ENCODE peak calls at places on chromosomes 6 and 20, in four cellular contexts. B is HepG2, J is H1, N is GM12878. A is an unnamed sample.

GRCh38 chr6:170438402-170438753 is 114.7 kb downstream of the PSMB1 start:
- DNase-seq in B (peak), J (peak), N (no peak), A (peak)

GRCh38 chr6:55913213-55914195 is 38.1 kb upstream of the BMP5 start:
- DNase-seq in B (no peak), J (peak), N (no peak), A (no peak)

GRCh38 chr6:147654103-147654845 is 145.8 kb downstream of the SAMD5 start:
- DNase-seq in B (no peak), J (no peak), N (no peak), A (no peak)

GRCh38 chr20:18712877-18713276 is 100.7 kb upstream of the SCP2D1 start:
- DNase-seq in B (no peak), J (no peak), N (no peak), A (peak)

GRCh38 chr6:139028658-139029469 is at the start of gene ABRACL:
- DNase-seq in B (no peak), J (no peak), N (peak), A (peak)

GRCh38 chr20:46368902-46369268 is 37.5 kb downstream of the ELMO2 start:
- DNase-seq in B (no peak), J (no peak), N (no peak), A (no peak)

GRCh38 chr6:20811112-20811746 is 277.0 kb downstream of the CDKAL1 start:
- DNase-seq in B (no peak), J (peak), N (no peak), A (no peak)

GRCh38 chr20:50360218-50360672 is 149.9 kb upstream of the PTPN1 start:
- DNase-seq in B (no peak), J (no peak), N (no peak), A (no peak)

GRCh38 chr6:103797738-103798137 is 1062.0 kb downstream of the HACE1 start:
- DNase-seq in B (no peak), J (no peak), N (no peak), A (no peak)

GRCh38 chr6:105740946-105741605 is 338.2 kb upstream of the PREP start:
- DNase-seq in B (no peak), J (no peak), N (no peak), A (no peak)

GRCh38 chr20:63652192-63652980 is 838 bp downstream of the STMN3 start:
- DNase-seq in B (peak), J (no peak), N (no peak), A (peak)

GRCh38 chr6:24458134-24458533 is 31.2 kb downstream of the GPLD1 start:
- DNase-seq in B (no peak), J (no peak), N (no peak), A (no peak)

GRCh38 chr6:134676307-134677281 is 273.3 kb downstream of the ALDH8A1 start:
- DNase-seq in B (no peak), J (no peak), N (no peak), A (no peak)

GRCh38 chr6:123962508-123962907 is 158.8 kb downstream of the NKAIN2 start:
- DNase-seq in B (peak), J (no peak), N (no peak), A (no peak)

GRCh38 chr20:1874534-1875168 is 20.6 kb upstream of the SIRPA start:
- DNase-seq in B (peak), J (no peak), N (no peak), A (no peak)

GRCh38 chr6:87791982-87792381 is 89.9 kb upstream of the AKIRIN2 start:
- DNase-seq in B (no peak), J (no peak), N (no peak), A (no peak)

GRCh38 chr6:25404094-25404493 is 124.9 kb downstream of the CARMIL1 start:
- DNase-seq in B (no peak), J (no peak), N (no peak), A (no peak)

GRCh38 chr20:62786100-62786499 is 10.2 kb upstream of the MRGBP start:
- DNase-seq in B (no peak), J (no peak), N (no peak), A (no peak)

GRCh38 chr6:136235233-136235564 is 14.9 kb downstream of the MTFR2 start:
- DNase-seq in B (peak), J (no peak), N (no peak), A (no peak)

GRCh38 chr6:138278326-138278725 is 60.0 kb upstream of the PBOV1 start:
- DNase-seq in B (peak), J (no peak), N (no peak), A (no peak)

GRCh38 chr20:3812975-3813599 is 7.3 kb upstream of the AP5S1 start:
- DNase-seq in B (no peak), J (no peak), N (no peak), A (no peak)

DNA sequence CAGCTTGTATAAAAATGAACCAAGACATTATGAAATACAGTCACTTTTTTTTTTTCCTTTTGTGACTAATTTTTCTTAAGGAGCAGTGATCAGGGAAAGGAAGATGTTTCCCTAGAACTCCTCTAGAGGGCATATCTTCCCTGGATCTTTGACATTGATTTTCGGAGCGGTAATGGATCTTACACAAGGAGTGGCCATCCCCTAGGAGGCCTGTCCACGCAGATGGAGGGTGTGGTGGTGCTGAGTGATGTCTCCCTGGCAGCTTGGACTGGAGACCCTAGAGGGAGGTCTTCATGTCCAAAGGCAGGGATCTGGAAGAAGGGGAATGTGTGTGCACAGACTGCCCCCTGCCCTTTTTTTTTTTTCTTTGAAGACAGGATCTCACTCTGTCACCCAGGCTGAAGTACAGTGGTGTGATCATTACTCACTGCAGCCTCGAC is 7.0 kb upstream of the KIFC1 start:
- DNase-seq in B (no peak), J (no peak), N (no peak), A (no peak)
- TF ChIP-seq TCF12 in B (no peak), J (no peak), N (no peak), A (no peak)

DNA sequence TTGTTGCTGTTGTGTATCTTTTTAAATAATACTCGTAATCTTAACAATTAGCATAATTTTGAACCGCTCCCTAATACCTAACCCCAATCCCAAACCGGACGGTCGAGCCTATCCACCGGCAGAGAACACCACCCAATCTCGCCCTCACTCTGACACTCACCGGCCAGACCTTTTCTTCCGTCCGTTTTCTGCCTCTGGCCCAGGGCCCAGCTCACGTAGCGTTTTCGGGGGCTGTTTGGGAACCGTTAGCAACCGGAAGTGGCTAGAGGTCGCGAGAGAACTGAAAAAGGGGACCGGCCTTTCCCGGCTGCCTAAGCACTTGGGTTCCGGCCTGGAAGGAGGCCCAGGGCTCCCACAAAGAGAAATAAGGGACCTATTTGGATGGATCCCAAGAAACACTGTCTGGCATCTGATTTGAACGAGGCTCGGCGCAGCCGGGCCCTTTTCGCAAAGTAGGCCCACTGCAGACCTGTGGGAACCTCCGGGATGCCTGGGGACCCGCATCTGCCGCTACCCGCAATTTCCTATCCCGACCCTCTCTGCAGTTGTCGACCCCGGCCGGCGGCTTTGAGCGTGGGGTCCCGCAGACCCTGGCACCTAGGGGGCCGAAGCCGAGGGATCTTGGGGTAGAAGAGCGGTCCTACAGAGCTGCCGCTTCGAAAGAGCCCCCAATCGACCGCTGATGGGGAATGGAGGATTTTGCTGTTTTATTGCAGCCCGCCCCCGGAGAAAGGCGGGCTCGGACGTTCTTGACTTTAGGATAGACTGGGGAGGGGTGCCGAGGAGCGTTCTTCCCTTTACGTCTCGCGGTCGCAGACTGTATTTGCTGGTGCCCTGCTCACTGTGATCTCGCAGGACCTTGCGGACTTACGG is 4.9 kb upstream of the ZKSCAN8 start:
- DNase-seq in B (peak), J (peak), N (peak), A (peak)
- TF ChIP-seq TCF12 in B (no peak), J (peak), N (no peak), A (peak)

GRCh38 chr20:11101243-11101642 is 427.4 kb upstream of the JAG1 start:
- DNase-seq in B (no peak), J (no peak), N (no peak), A (no peak)

GRCh38 chr20:11103866-11104265 is 430.1 kb upstream of the JAG1 start:
- DNase-seq in B (no peak), J (no peak), N (no peak), A (no peak)

GRCh38 chr20:11098888-11099287 is 425.1 kb upstream of the JAG1 start:
- DNase-seq in B (no peak), J (no peak), N (no peak), A (no peak)

GRCh38 chr20:11101696-11102095 is 427.9 kb upstream of the JAG1 start:
- DNase-seq in B (no peak), J (no peak), N (no peak), A (no peak)
- TF ChIP-seq TCF12 in B (no peak), J (no peak), N (no peak), A (no peak)

GRCh38 chr6:53044572-53044971 is 20.6 kb upstream of the FBXO9 start:
- DNase-seq in B (no peak), J (no peak), N (no peak), A (no peak)

GRCh38 chr6:53043626-53044025 is 21.6 kb upstream of the FBXO9 start:
- DNase-seq in B (no peak), J (no peak), N (no peak), A (no peak)

GRCh38 chr6:53041356-53041755 is 23.8 kb upstream of the FBXO9 start:
- DNase-seq in B (no peak), J (no peak), N (no peak), A (no peak)

GRCh38 chr6:53044071-53044470 is 21.1 kb upstream of the FBXO9 start:
- DNase-seq in B (no peak), J (no peak), N (no peak), A (no peak)

DNA sequence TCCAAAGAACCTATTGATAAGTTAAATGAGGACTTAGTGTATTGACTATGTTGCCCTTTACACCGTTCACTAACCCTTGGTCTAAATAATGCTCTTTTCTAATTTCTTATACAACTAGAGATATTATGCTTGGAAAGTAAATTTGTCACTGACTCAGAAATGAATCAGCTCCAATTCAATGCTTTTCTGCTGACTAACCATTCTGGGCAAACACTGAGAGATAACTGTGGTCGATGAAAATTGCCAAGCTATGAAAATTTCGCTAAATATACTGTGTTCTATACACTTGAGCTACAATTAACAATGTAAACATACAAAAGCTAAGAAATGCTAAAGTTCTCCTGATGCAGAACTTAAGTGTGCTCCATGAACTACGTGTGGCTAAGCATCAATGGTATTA is 23.1 kb upstream of the FBXO9 start:
- DNase-seq in B (peak), J (no peak), N (no peak), A (no peak)
- TF ChIP-seq TCF12 in B (no peak), J (no peak), N (no peak), A (peak)

GRCh38 chr20:37544386-37544785 is 16.7 kb upstream of the BLCAP start:
- DNase-seq in B (no peak), J (no peak), N (no peak), A (no peak)

GRCh38 chr20:37541326-37541725 is 13.7 kb upstream of the BLCAP start:
- DNase-seq in B (no peak), J (no peak), N (no peak), A (no peak)

GRCh38 chr20:37543828-37544227 is 16.2 kb upstream of the BLCAP start:
- DNase-seq in B (peak), J (no peak), N (no peak), A (peak)

GRCh38 chr20:37539956-37540455 is 12.3 kb upstream of the BLCAP start:
- DNase-seq in B (no peak), J (no peak), N (no peak), A (no peak)

DNA sequence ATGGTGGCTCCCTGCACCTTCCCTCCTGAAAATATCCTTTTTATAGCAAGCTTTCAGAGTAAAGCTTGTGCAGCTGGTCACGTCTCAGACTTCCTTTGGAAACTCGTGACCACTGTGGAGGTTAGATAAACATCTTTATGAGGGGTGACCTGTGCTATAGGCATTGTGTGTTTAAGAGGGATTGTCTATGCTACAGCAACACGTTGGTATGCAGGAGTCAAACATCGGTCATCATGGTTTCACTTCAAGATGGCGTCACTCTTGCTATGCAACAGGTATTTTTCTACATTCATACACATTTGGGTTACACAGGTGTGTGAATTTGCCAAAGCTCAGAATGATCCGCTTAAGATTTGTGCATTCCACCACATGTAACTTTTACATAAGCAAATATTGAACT is 14.6 kb upstream of the BLCAP start:
- DNase-seq in B (peak), J (no peak), N (no peak), A (no peak)
- TF ChIP-seq TCF12 in B (no peak), J (no peak), N (no peak), A (no peak)

DNA sequence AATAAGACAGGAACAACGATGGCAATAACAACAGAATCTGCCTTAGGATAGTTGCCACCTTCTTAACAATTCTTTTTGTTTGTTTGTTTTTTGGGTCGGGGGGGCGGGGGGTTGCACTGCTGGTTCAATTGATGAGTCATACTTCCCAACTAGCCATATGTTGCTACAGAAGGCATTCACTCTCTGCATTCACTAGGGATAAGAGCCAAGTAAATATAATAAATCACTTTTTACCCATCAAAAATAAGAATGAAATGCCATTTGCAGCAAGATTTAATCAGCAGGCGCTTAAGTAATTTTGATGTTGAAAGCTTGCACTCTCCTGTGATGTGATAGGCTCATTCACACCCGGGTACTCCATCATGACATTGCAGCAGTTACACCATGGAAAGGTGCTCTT is 209.8 kb downstream of the HIVEP2 start:
- DNase-seq in B (no peak), J (no peak), N (no peak), A (no peak)
- TF ChIP-seq TCF12 in B (no peak), J (no peak), N (no peak), A (no peak)

GRCh38 chr6:43911354-43911624 is 141.3 kb downstream of the VEGFA start:
- DNase-seq in B (no peak), J (no peak), N (no peak), A (no peak)

GRCh38 chr6:43910638-43911353 is 140.8 kb downstream of the VEGFA start:
- DNase-seq in B (no peak), J (no peak), N (no peak), A (no peak)

GRCh38 chr6:43910149-43910637 is 140.2 kb downstream of the VEGFA start:
- DNase-seq in B (no peak), J (no peak), N (no peak), A (no peak)

GRCh38 chr6:43912598-43913387 is 142.8 kb downstream of the VEGFA start:
- DNase-seq in B (peak), J (no peak), N (no peak), A (no peak)

DNA sequence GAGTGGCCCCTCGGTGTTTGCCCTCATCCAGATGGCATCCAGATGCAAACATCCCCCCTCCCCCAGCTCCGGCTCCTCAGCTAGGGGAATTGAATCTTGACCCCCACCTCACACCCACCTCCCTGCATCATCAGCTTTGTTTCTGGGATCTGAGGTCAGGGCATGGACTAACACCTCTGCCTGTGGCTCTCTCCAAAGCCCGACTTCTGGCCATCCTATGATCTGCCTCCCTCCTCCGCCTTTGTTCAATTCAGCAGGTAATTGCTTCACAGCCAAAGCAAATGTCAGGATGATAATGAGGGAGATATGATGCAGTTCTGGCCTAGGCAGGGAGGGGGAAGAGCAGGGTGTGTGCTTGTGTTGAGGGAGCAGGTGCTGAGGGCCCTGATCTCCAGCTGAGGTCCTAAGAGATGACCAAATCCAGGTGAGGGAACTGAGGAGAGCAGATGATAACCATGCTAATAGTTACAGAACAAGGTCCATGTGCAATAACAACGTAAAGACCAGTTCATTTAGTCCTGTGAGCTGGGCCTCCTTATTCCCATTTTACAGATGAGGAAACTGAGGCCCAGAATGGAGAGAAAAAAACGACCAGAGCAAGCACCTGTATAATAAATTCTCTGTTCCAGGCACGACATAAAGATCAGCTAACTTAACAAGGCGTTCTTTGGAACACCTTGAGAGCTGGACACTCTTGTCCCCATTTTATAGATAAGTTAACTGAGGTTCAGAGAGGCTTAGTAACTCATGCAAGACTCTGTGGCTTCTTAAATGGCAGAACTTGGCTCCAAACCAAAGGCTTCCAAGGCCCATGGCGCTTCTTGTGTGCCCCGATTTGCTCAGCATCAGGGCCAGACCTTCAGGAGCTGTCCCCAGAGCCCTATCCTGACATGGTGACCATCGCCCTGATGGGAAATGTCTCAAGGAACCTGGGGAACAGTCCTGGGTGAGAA is 141.9 kb downstream of the VEGFA start:
- DNase-seq in B (peak), J (peak), N (no peak), A (no peak)
- TF ChIP-seq TCF12 in B (no peak), J (no peak), N (no peak), A (no peak)

DNA sequence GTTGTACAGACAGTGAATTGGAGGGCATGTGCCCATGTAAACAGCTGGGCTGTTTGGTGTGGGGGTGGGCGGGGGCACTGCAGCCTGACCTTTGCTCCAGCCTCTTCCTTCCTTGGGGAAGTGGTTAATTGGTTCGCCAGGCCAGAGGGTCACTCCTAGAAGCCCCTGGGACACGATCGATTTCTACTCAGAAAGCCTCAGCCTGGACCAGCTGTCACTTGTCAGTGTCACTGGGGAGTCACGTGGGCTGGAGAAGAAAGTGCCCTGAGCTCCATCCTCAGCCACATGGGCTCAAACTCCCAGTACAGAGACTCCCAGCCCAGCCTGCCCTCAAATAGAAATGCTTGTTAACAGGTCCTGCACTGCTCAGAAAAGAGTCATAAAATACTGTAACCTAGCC is 423.8 kb upstream of the SULF2 start:
- DNase-seq in B (no peak), J (no peak), N (no peak), A (peak)
- TF ChIP-seq TCF12 in B (no peak), J (no peak), N (peak), A (no peak)

DNA sequence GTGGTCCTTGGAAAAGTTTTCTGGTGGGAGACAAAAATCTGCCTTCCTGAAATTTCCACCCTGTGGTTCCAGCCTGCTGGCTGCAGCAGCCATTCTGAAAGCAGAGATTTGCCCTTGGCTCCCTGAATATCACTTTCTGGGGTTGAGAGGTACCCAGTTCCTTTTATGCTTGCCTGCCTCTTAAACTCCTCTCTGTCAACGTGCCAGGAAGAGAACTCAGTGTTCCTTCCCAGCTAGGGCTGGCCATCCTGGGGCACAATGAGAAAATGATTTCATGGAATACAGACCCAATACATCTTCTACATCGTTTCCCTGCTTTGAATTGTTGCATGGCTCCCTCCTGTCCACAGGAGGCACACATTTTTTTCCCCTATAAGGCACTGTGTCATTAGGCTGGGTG is 1.6 kb upstream of the DSN1 start:
- DNase-seq in B (no peak), J (no peak), N (no peak), A (peak)
- TF ChIP-seq TCF12 in B (no peak), J (no peak), N (no peak), A (no peak)